ENCODE peak calls at places on chromosomes 1 and 21, in four cellular contexts. A is right lobe of liver, H is astrocyte of the spinal cord, F is substantia nigra. I is an unnamed sample.

GRCh38 chr1:72482736-72483413 is 200.5 kb upstream of the NEGR1 start:
- DNase-seq in A (no peak), H (no peak), F (no peak), I (no peak)

GRCh38 chr1:202047977-202048376 is 37.6 kb downstream of the ELF3 start:
- DNase-seq in A (no peak), H (no peak), F (no peak), I (no peak)

GRCh38 chr1:204359474-204360255 is at the start of gene PLEKHA6:
- DNase-seq in A (no peak), H (no peak), F (peak; percentile 72), I (peak; percentile 45)

GRCh38 chr1:219883400-219884332 is 44.7 kb downstream of the SLC30A10 start:
- DNase-seq in A (peak; percentile 84), H (no peak), F (no peak), I (no peak)

GRCh38 chr1:111289371-111289770 is 1.3 kb upstream of the CHIA start:
- DNase-seq in A (no peak), H (no peak), F (no peak), I (no peak)

GRCh38 chr1:163561570-163562295 is 240.0 kb downstream of the NUF2 start:
- DNase-seq in A (no peak), H (peak; percentile 26), F (no peak), I (no peak)

GRCh38 chr1:163046071-163046470 is 23.1 kb upstream of the RGS4 start:
- DNase-seq in A (no peak), H (peak; percentile 10), F (no peak), I (no peak)

GRCh38 chr1:81305997-81306452 is 494.7 kb upstream of the ADGRL2 start:
- DNase-seq in A (no peak), H (peak; percentile 63), F (no peak), I (peak; percentile 3)

GRCh38 chr1:32111040-32111628 is 3.3 kb downstream of the KPNA6 start:
- DNase-seq in A (no peak), H (no peak), F (no peak), I (no peak)

GRCh38 chr1:39102537-39103320 is 76.6 kb downstream of the NDUFS5 start:
- DNase-seq in A (no peak), H (peak; percentile 84), F (peak; percentile 28), I (peak; percentile 77)

GRCh38 chr1:197526736-197527371 is 248.4 kb downstream of the DENND1B start:
- DNase-seq in A (no peak), H (peak; percentile 39), F (no peak), I (peak; percentile 9)

GRCh38 chr1:67019600-67020136 is 34.3 kb downstream of the SLC35D1 start:
- DNase-seq in A (no peak), H (peak; percentile 88), F (no peak), I (no peak)

GRCh38 chr1:155909894-155910293 is 1.3 kb downstream of the RIT1 start:
- DNase-seq in A (no peak), H (peak; percentile 36), F (no peak), I (no peak)

GRCh38 chr1:56525463-56526155 is 53.8 kb downstream of the PLPP3 start:
- DNase-seq in A (no peak), H (no peak), F (no peak), I (no peak)

GRCh38 chr21:35298757-35299156 is 249.7 kb upstream of the RUNX1 start:
- DNase-seq in A (no peak), H (no peak), F (no peak), I (no peak)

GRCh38 chr1:181126871-181127587 is 38.5 kb downstream of the IER5 start:
- DNase-seq in A (peak; percentile 87), H (no peak), F (no peak), I (peak; percentile 34)

GRCh38 chr1:6385673-6386191 is 7.8 kb downstream of the ACOT7 start:
- DNase-seq in A (no peak), H (peak; percentile 85), F (peak; percentile 18), I (peak; percentile 83)

GRCh38 chr1:56527548-56528302 is 51.6 kb downstream of the PLPP3 start:
- DNase-seq in A (no peak), H (no peak), F (no peak), I (no peak)

GRCh38 chr1:180265871-180266270 is 35.8 kb downstream of the LHX4 start:
- DNase-seq in A (no peak), H (no peak), F (no peak), I (no peak)

GRCh38 chr1:174160109-174160473 is 771 bp downstream of the RABGAP1L start:
- DNase-seq in A (peak; percentile 86), H (peak; percentile 37), F (no peak), I (peak; percentile 15)

GRCh38 chr1:225481738-225482137 is 53.9 kb upstream of the LBR start:
- DNase-seq in A (no peak), H (no peak), F (no peak), I (no peak)

GRCh38 chr1:245143849-245144248 is 10.9 kb upstream of the KIF26B start:
- DNase-seq in A (no peak), H (no peak), F (no peak), I (no peak)

GRCh38 chr1:8166436-8166835 is 140.3 kb upstream of the ERRFI1 start:
- DNase-seq in A (no peak), H (no peak), F (no peak), I (no peak)

GRCh38 chr1:179079113-179079761 is 2.6 kb upstream of the TOR3A start:
- DNase-seq in A (no peak), H (peak; percentile 78), F (peak; percentile 5), I (peak; percentile 63)

GRCh38 chr1:205595435-205595834 is 36.4 kb downstream of the ELK4 start:
- DNase-seq in A (no peak), H (no peak), F (no peak), I (no peak)

GRCh38 chr1:116411784-116412479 is 38.9 kb downstream of the ATP1A1 start:
- DNase-seq in A (no peak), H (peak; percentile 44), F (no peak), I (no peak)

GRCh38 chr21:37257526-37257966 is 9.6 kb downstream of the VPS26C start:
- DNase-seq in A (peak; percentile 68), H (peak; percentile 32), F (no peak), I (no peak)

GRCh38 chr1:119966020-119966419 is 69.7 kb upstream of the ADAM30 start:
- DNase-seq in A (no peak), H (peak; percentile 65), F (no peak), I (no peak)

I was measured in H4.